ENCODE peak calls at places on chromosomes 3 and 15, in nine cellular contexts. S is mammary epithelial cell, D is AG04450, R is fibroblast of villous mesenchyme, K is OCI-LY7, N is stomach, Y is HL-60, L is BJ, C is colonic mucosa. W is an unnamed sample.
A peak's percentile ranks its signal among the peaks of the same experiment; 100 is the strongest.

GRCh38 chr3:79517766-79518413 is 249.9 kb downstream of the ROBO1 start:
- DNase-seq in S (peak; percentile 6), D (no peak), R (peak; percentile 24), K (peak; percentile 1), N (no peak), Y (peak; percentile 5), L (no peak), C (no peak), W (peak; percentile 38)

GRCh38 chr15:28937271-28937670 is 51.5 kb downstream of the APBA2 start:
- DNase-seq in S (no peak), D (no peak), R (no peak), K (no peak), N (no peak), Y (no peak), L (no peak), C (no peak), W (no peak)

GRCh38 chr15:48974865-48975264 is 11.1 kb upstream of the SHC4 start:
- DNase-seq in S (no peak), D (no peak), R (no peak), K (no peak), N (no peak), Y (no peak), L (no peak), C (no peak), W (no peak)

GRCh38 chr3:174957581-174958001 is 98.5 kb downstream of the NAALADL2 start:
- DNase-seq in S (peak; percentile 53), D (no peak), R (no peak), K (no peak), N (no peak), Y (no peak), L (no peak), C (no peak), W (peak; percentile 79)

GRCh38 chr3:46935168-46935858 is 41.2 kb downstream of the CCDC12 start:
- DNase-seq in S (peak; percentile 87), D (peak; percentile 89), R (peak; percentile 98), K (no peak), N (peak; percentile 78), Y (no peak), L (peak; percentile 75), C (no peak), W (peak; percentile 92)

GRCh38 chr15:47586653-47587224 is 130.6 kb upstream of the SEMA6D start:
- DNase-seq in S (no peak), D (no peak), R (no peak), K (no peak), N (no peak), Y (no peak), L (no peak), C (peak; percentile 82), W (no peak)

GRCh38 chr3:37029516-37030163 is 36.3 kb downstream of the MLH1 start:
- DNase-seq in S (peak; percentile 67), D (no peak), R (no peak), K (no peak), N (no peak), Y (no peak), L (no peak), C (no peak), W (peak; percentile 77)

GRCh38 chr3:114319453-114319852 is 25.6 kb downstream of the TIGIT start:
- DNase-seq in S (peak; percentile 49), D (peak; percentile 77), R (peak; percentile 85), K (no peak), N (no peak), Y (no peak), L (peak; percentile 3), C (no peak), W (peak; percentile 93)

GRCh38 chr15:39623550-39623931 is 42.7 kb downstream of the THBS1 start:
- DNase-seq in S (no peak), D (no peak), R (no peak), K (peak; percentile 10), N (no peak), Y (no peak), L (no peak), C (no peak), W (no peak)

GRCh38 chr15:47185222-47185800 is 532.0 kb upstream of the SEMA6D start:
- DNase-seq in S (no peak), D (no peak), R (no peak), K (no peak), N (no peak), Y (no peak), L (no peak), C (no peak), W (no peak)

GRCh38 chr3:9020396-9020795 is 57.1 kb upstream of the RAD18 start:
- DNase-seq in S (no peak), D (no peak), R (peak; percentile 14), K (no peak), N (no peak), Y (no peak), L (peak; percentile 19), C (no peak), W (no peak)

GRCh38 chr3:101513419-101513986 is 491 bp upstream of the SENP7 start:
- DNase-seq in S (no peak), D (peak; percentile 10), R (no peak), K (no peak), N (no peak), Y (no peak), L (no peak), C (no peak), W (no peak)

GRCh38 chr3:69095636-69096035 is 10.9 kb downstream of the ARL6IP5 start:
- DNase-seq in S (no peak), D (no peak), R (peak; percentile 54), K (no peak), N (no peak), Y (no peak), L (no peak), C (no peak), W (no peak)

GRCh38 chr15:71386448-71387236 is 271.4 kb downstream of the THSD4 start:
- DNase-seq in S (no peak), D (no peak), R (no peak), K (peak; percentile 31), N (no peak), Y (no peak), L (no peak), C (no peak), W (no peak)

GRCh38 chr3:51371943-51372557 is 13.0 kb upstream of the MANF start:
- DNase-seq in S (peak; percentile 52), D (peak; percentile 43), R (peak; percentile 81), K (peak; percentile 57), N (peak; percentile 66), Y (peak; percentile 56), L (peak; percentile 5), C (peak; percentile 67), W (peak; percentile 63)

GRCh38 chr15:28911295-28911979 is 25.7 kb downstream of the APBA2 start:
- DNase-seq in S (no peak), D (no peak), R (no peak), K (no peak), N (no peak), Y (no peak), L (no peak), C (no peak), W (no peak)

GRCh38 chr3:196641278-196642058 is 2.0 kb downstream of the NRROS start:
- DNase-seq in S (no peak), D (no peak), R (no peak), K (no peak), N (no peak), Y (peak; percentile 38), L (no peak), C (no peak), W (no peak)

GRCh38 chr3:107621465-107621864 is 98.7 kb downstream of the BBX start:
- DNase-seq in S (no peak), D (no peak), R (no peak), K (no peak), N (no peak), Y (no peak), L (no peak), C (no peak), W (no peak)

GRCh38 chr3:107619549-107619948 is 96.8 kb downstream of the BBX start:
- DNase-seq in S (peak; percentile 28), D (no peak), R (no peak), K (no peak), N (no peak), Y (no peak), L (no peak), C (no peak), W (peak; percentile 9)

GRCh38 chr3:107620534-107620933 is 97.8 kb downstream of the BBX start:
- DNase-seq in S (no peak), D (no peak), R (no peak), K (no peak), N (no peak), Y (no peak), L (no peak), C (no peak), W (peak; percentile 20)
- H3K4me3 ChIP-seq in S (no peak overlapping the region), D (no peak overlapping the region), R (no peak overlapping the region), K (no peak overlapping the region), N (no peak overlapping the region), Y (no peak overlapping the region), L (no peak overlapping the region), C (no peak overlapping the region), W (no peak overlapping the region)

DNA sequence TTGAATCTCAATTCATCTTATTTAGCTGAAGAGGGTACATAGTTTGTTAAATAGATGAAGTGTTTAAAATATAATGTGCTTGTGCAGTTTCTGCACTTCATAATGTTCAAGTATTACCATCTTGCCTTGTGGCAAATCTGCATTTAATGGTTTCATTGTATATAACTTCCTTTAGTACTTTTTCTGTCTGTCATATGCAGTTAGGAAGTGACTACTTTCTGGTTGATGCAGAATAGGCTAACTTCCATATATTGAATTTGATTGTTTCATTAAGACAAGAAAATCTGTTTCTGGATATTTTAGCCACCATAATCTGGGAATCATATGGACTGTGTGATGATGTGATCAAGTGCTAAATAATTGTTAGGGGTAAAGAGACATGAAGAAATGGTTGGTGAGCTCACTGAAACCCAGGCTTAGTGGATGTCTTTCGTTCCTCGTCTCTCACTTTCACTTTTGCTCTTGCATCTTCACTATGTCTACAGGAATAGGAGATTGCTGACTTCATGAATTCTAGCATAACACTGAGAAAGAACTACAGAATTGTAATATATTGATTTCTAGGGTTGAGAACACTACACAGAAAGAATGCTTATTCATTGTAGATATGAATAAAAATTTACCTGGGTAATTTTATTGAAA is 3.5 kb upstream of the MNS1 start:
- DNase-seq in S (no peak), D (no peak), R (peak; percentile 34), K (peak; percentile 20), N (no peak), Y (peak; percentile 22), L (no peak), C (no peak), W (no peak)
- H3K4me3 ChIP-seq in S (peak overlapping the region; percentile 42), D (no peak overlapping the region), R (peak overlapping the region; percentile 47), K (no peak overlapping the region), N (peak overlapping the region; percentile 13), Y (peak overlapping the region; percentile 28), L (no peak overlapping the region), C (no peak overlapping the region), W (no peak overlapping the region)

GRCh38 chr3:48949376-48949717 is 30.7 kb downstream of the ARIH2 start:
- DNase-seq in S (no peak), D (no peak), R (no peak), K (no peak), N (no peak), Y (no peak), L (no peak), C (no peak), W (peak; percentile 4)
- H3K4me3 ChIP-seq in S (no peak overlapping the region), D (no peak overlapping the region), R (peak overlapping the region; percentile 5), K (no peak overlapping the region), N (no peak overlapping the region), Y (no peak overlapping the region), L (no peak overlapping the region), C (no peak overlapping the region), W (no peak overlapping the region)

DNA sequence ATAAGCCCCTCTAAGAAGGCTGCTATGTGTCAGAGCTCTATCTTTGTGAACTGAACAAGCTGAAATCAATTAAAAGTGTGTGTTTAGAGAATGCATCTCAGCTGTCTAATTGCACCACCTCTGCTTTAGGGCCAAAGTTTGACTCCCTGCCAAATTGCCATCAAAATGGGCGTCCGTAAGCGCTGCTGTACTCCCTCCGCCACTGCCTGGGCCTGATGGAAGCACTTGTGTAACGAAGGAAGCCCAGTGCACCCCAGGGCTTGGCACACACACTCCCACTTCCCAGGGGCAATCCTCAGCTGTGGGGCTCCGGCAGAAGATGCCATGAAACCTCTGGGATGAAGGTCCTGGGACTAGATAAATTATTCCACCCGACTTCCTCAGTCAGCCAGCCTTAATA is 137.9 kb downstream of the RORA start:
- DNase-seq in S (no peak), D (no peak), R (no peak), K (no peak), N (no peak), Y (no peak), L (no peak), C (no peak), W (no peak)
- H3K4me3 ChIP-seq in S (no peak overlapping the region), D (no peak overlapping the region), R (no peak overlapping the region), K (no peak overlapping the region), N (no peak overlapping the region), Y (no peak overlapping the region), L (no peak overlapping the region), C (no peak overlapping the region), W (no peak overlapping the region)